ENCODE peak calls at places on chromosomes 12 and 14, in four cellular contexts. One of them, this sample, is unnamed.
A peak's percentile ranks its signal among the peaks of the same experiment; 100 is the strongest.

GRCh38 chr12:98750511-98750910 is 105.4 kb downstream of the APAF1 start:
- DNase-seq in A549: no peak
- DNase-seq in stomach: no peak
- DNase-seq in esophagus squamous epithelium: no peak
- DNase-seq in this sample: no peak

GRCh38 chr14:81684696-81685095 is 151.0 kb upstream of the SEL1L start:
- DNase-seq in stomach: no peak
- DNase-seq in A549: no peak
- DNase-seq in esophagus squamous epithelium: no peak
- DNase-seq in this sample: no peak

GRCh38 chr12:109433618-109434017 is 43.5 kb downstream of the KCTD10 start:
- DNase-seq in stomach: no peak
- DNase-seq in A549: no peak
- DNase-seq in esophagus squamous epithelium: no peak
- DNase-seq in this sample: no peak

GRCh38 chr14:35337557-35338255 is 45.5 kb downstream of the PSMA6 start:
- DNase-seq in A549: peak; percentile 42
- DNase-seq in stomach: no peak
- DNase-seq in esophagus squamous epithelium: no peak
- DNase-seq in this sample: no peak

GRCh38 chr12:19970826-19971225 is 397.5 kb upstream of the PDE3A start:
- DNase-seq in stomach: no peak
- DNase-seq in esophagus squamous epithelium: no peak
- DNase-seq in A549: no peak
- DNase-seq in this sample: no peak

GRCh38 chr14:60657609-60657983 is 8.3 kb upstream of the SIX1 start:
- DNase-seq in A549: no peak
- DNase-seq in esophagus squamous epithelium: no peak
- DNase-seq in stomach: no peak
- DNase-seq in this sample: no peak

GRCh38 chr14:24310666-24311604 is at the start of gene LTB4R:
- DNase-seq in A549: no peak
- DNase-seq in esophagus squamous epithelium: no peak
- DNase-seq in stomach: peak; percentile 86
- DNase-seq in this sample: peak; percentile 30

GRCh38 chr12:47964102-47964723 is 817 bp downstream of the TMEM106C start:
- DNase-seq in esophagus squamous epithelium: no peak
- DNase-seq in stomach: peak; percentile 39
- DNase-seq in A549: no peak
- DNase-seq in this sample: no peak

GRCh38 chr14:38297681-38298080 is 41.8 kb upstream of the CLEC14A start:
- DNase-seq in A549: no peak
- DNase-seq in esophagus squamous epithelium: no peak
- DNase-seq in stomach: no peak
- DNase-seq in this sample: no peak

GRCh38 chr14:100826371-100827139 is 637 bp downstream of the MEG3 start:
- DNase-seq in A549: no peak
- DNase-seq in stomach: no peak
- DNase-seq in esophagus squamous epithelium: no peak
- DNase-seq in this sample: no peak
- H3K27ac ChIP-seq in A549: peak overlapping the region; percentile 78
- H3K27ac ChIP-seq in stomach: no peak overlapping the region
- H3K27ac ChIP-seq in esophagus squamous epithelium: peak overlapping the region; percentile 51
- H3K27ac ChIP-seq in this sample: no peak overlapping the region

GRCh38 chr14:87613856-87614255 is 379.1 kb downstream of the GALC start:
- DNase-seq in esophagus squamous epithelium: no peak
- DNase-seq in stomach: no peak
- DNase-seq in A549: no peak
- DNase-seq in this sample: peak; percentile 11

GRCh38 chr14:87617079-87617478 is 375.9 kb downstream of the GALC start:
- DNase-seq in A549: no peak
- DNase-seq in stomach: no peak
- DNase-seq in esophagus squamous epithelium: no peak
- DNase-seq in this sample: no peak

GRCh38 chr14:87615050-87615449 is 377.9 kb downstream of the GALC start:
- DNase-seq in stomach: no peak
- DNase-seq in esophagus squamous epithelium: no peak
- DNase-seq in A549: no peak
- DNase-seq in this sample: no peak

GRCh38 chr14:87615822-87616679 is 376.9 kb downstream of the GALC start:
- DNase-seq in esophagus squamous epithelium: no peak
- DNase-seq in A549: peak; percentile 44
- DNase-seq in stomach: peak; percentile 70
- DNase-seq in this sample: peak; percentile 58
- TF ChIP-seq CTCF in esophagus squamous epithelium: peak; percentile 13
- TF ChIP-seq CTCF in A549: peak; percentile 50
- TF ChIP-seq CTCF in stomach: peak; percentile 67
- TF ChIP-seq CTCF in this sample: peak; percentile 80

GRCh38 chr14:68544150-68544892 is 248.5 kb downstream of the ZFP36L1 start:
- DNase-seq in A549: no peak
- DNase-seq in stomach: peak; percentile 72
- DNase-seq in esophagus squamous epithelium: no peak
- DNase-seq in this sample: peak; percentile 98

GRCh38 chr14:68542346-68542745 is 250.5 kb downstream of the ZFP36L1 start:
- DNase-seq in stomach: no peak
- DNase-seq in esophagus squamous epithelium: no peak
- DNase-seq in A549: no peak
- DNase-seq in this sample: no peak

GRCh38 chr14:68546839-68547238 is 246.0 kb downstream of the ZFP36L1 start:
- DNase-seq in esophagus squamous epithelium: no peak
- DNase-seq in A549: peak; percentile 25
- DNase-seq in stomach: no peak
- DNase-seq in this sample: peak; percentile 95

GRCh38 chr14:68541128-68541896 is 251.6 kb downstream of the ZFP36L1 start:
- DNase-seq in stomach: no peak
- DNase-seq in A549: no peak
- DNase-seq in esophagus squamous epithelium: no peak
- DNase-seq in this sample: no peak

GRCh38 chr14:68543516-68543915 is 249.4 kb downstream of the ZFP36L1 start:
- DNase-seq in stomach: no peak
- DNase-seq in esophagus squamous epithelium: no peak
- DNase-seq in A549: no peak
- DNase-seq in this sample: no peak
- H3K27ac ChIP-seq in stomach: peak overlapping the region; percentile 31
- H3K27ac ChIP-seq in esophagus squamous epithelium: peak overlapping the region; percentile 98
- H3K27ac ChIP-seq in A549: peak overlapping the region; percentile 11
- H3K27ac ChIP-seq in this sample: peak overlapping the region; percentile 100

GRCh38 chr14:99925471-99925870 is 132.3 kb downstream of the EML1 start:
- DNase-seq in stomach: no peak
- DNase-seq in esophagus squamous epithelium: no peak
- DNase-seq in A549: no peak
- DNase-seq in this sample: no peak

GRCh38 chr14:99929601-99930000 is 135.6 kb upstream of the EVL start:
- DNase-seq in esophagus squamous epithelium: no peak
- DNase-seq in stomach: no peak
- DNase-seq in A549: no peak
- DNase-seq in this sample: no peak

GRCh38 chr14:99930420-99931274 is 134.6 kb upstream of the EVL start:
- DNase-seq in stomach: no peak
- DNase-seq in esophagus squamous epithelium: no peak
- DNase-seq in A549: no peak
- DNase-seq in this sample: no peak

GRCh38 chr14:99931308-99931707 is 133.9 kb upstream of the EVL start:
- DNase-seq in esophagus squamous epithelium: no peak
- DNase-seq in stomach: no peak
- DNase-seq in A549: no peak
- DNase-seq in this sample: no peak

GRCh38 chr14:99928963-99929362 is 135.8 kb downstream of the EML1 start:
- DNase-seq in stomach: no peak
- DNase-seq in esophagus squamous epithelium: no peak
- DNase-seq in A549: no peak
- DNase-seq in this sample: no peak
- TF ChIP-seq CTCF in stomach: no peak
- TF ChIP-seq CTCF in esophagus squamous epithelium: no peak
- TF ChIP-seq CTCF in A549: no peak
- TF ChIP-seq CTCF in this sample: no peak

GRCh38 chr12:2679816-2680675 is 114.7 kb upstream of the FKBP4 start:
- DNase-seq in A549: no peak
- DNase-seq in esophagus squamous epithelium: no peak
- DNase-seq in stomach: no peak
- DNase-seq in this sample: no peak

GRCh38 chr12:2683283-2684025 is 111.3 kb upstream of the FKBP4 start:
- DNase-seq in esophagus squamous epithelium: no peak
- DNase-seq in A549: no peak
- DNase-seq in stomach: no peak
- DNase-seq in this sample: no peak

GRCh38 chr12:2680676-2681039 is 114.1 kb upstream of the FKBP4 start:
- DNase-seq in A549: no peak
- DNase-seq in esophagus squamous epithelium: no peak
- DNase-seq in stomach: no peak
- DNase-seq in this sample: no peak

GRCh38 chr12:2682301-2683282 is 112.2 kb upstream of the FKBP4 start:
- DNase-seq in esophagus squamous epithelium: no peak
- DNase-seq in stomach: no peak
- DNase-seq in A549: peak; percentile 68
- DNase-seq in this sample: peak; percentile 8

GRCh38 chr12:2681426-2682205 is 113.2 kb upstream of the FKBP4 start:
- DNase-seq in esophagus squamous epithelium: no peak
- DNase-seq in A549: no peak
- DNase-seq in stomach: no peak
- DNase-seq in this sample: no peak
- H3K27ac ChIP-seq in esophagus squamous epithelium: no peak overlapping the region
- H3K27ac ChIP-seq in A549: no peak overlapping the region
- H3K27ac ChIP-seq in stomach: no peak overlapping the region
- H3K27ac ChIP-seq in this sample: no peak overlapping the region

DNA sequence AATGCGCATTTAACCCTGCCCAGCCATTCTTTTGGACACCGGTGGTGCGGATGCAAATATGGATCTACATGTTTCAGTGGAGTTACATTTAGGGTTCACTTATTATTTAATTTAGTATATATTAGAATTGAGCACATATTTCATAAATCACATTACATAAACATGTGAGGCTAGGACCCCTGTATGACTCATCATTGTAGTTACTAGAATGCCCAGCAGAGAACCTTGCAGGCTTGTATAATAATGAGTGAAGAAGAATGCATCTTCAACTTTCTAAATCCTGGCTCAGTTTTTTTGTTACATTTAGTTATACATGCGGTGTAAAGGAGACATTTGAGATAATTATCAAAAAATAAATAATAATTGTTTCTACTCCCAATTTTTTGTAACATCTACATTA is 369.0 kb downstream of the ATP23 start:
- DNase-seq in stomach: no peak
- DNase-seq in A549: peak; percentile 72
- DNase-seq in esophagus squamous epithelium: no peak
- DNase-seq in this sample: no peak
- TF ChIP-seq CTCF in stomach: no peak
- TF ChIP-seq CTCF in A549: no peak
- TF ChIP-seq CTCF in esophagus squamous epithelium: no peak
- TF ChIP-seq CTCF in this sample: no peak

DNA sequence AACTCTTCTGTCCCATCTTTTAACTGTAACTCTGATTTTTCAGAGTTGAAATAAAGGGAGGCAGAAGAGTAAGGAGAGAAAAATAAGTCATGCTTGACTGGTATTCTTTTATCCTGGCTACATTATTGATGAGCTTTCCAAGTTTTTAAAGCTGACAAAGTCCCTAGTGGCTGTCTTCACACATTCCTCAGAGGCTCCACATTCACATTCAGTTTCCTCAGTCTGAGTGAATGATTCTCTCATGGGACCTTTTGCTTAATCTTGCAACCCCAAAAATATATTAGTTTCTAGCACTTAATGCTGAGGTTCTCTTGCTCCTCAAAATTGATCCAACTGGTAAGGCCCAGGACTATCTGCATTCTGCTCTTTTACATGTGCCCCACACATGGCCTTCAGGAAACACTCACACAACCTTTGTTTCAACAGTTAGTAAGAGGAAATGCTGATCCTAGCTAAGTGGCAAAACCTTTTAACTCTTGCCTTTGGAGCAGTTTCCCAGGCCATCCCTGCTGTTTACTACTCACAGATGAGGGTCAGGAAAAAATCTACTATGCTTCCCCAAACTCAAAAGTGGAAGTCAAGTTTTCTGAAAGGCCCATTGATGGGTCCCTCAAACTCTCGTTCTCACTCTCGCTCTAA is 61.7 kb upstream of the SLC6A15 start:
- DNase-seq in esophagus squamous epithelium: no peak
- DNase-seq in stomach: no peak
- DNase-seq in A549: no peak
- DNase-seq in this sample: no peak
- H3K27ac ChIP-seq in esophagus squamous epithelium: no peak overlapping the region
- H3K27ac ChIP-seq in stomach: no peak overlapping the region
- H3K27ac ChIP-seq in A549: no peak overlapping the region
- H3K27ac ChIP-seq in this sample: no peak overlapping the region

This sample was measured in foreskin keratinocyte.